ENCODE peak calls at places on chromosomes 1 and 21, in four cellular contexts. U, J, D and L are unnamed samples.

GRCh38 chr1:66571789-66572188 is 37.8 kb downstream of the SGIP1 start:
- DNase-seq in U (no peak), D (no peak), J (peak; percentile 88), L (peak; percentile 86)

GRCh38 chr1:239233626-239234025 is 152.7 kb upstream of the CHRM3 start:
- DNase-seq in U (no peak), D (no peak), J (no peak), L (peak; percentile 40)

GRCh38 chr1:15919316-15919715 is 56.6 kb downstream of the ZBTB17 start:
- DNase-seq in J (peak; percentile 36), D (no peak), U (no peak), L (peak; percentile 62)

GRCh38 chr21:34890724-34891609 is 158.1 kb downstream of the RUNX1 start:
- DNase-seq in D (peak; percentile 67), J (peak; percentile 73), U (peak; percentile 42), L (peak; percentile 78)

GRCh38 chr1:59815892-59816291 is 1.1 kb downstream of the HOOK1 start:
- DNase-seq in J (no peak), D (no peak), U (no peak), L (peak; percentile 75)

GRCh38 chr1:34742667-34743270 is 12.1 kb upstream of the GJB5 start:
- DNase-seq in U (peak; percentile 71), D (peak; percentile 98), J (peak; percentile 47), L (peak; percentile 87)

GRCh38 chr1:7576946-7577657 is 194.0 kb upstream of the VAMP3 start:
- DNase-seq in D (no peak), U (no peak), J (peak; percentile 19), L (no peak)

GRCh38 chr1:9716404-9717192 is 65.1 kb downstream of the PIK3CD start:
- DNase-seq in J (no peak), U (no peak), D (no peak), L (no peak)

GRCh38 chr1:114035304-114035700 is 56.0 kb downstream of the OLFML3 start:
- DNase-seq in U (no peak), J (no peak), D (no peak), L (no peak)

GRCh38 chr1:236896716-236897115 is 101.6 kb downstream of the MTR start:
- DNase-seq in D (no peak), J (no peak), U (no peak), L (no peak)

GRCh38 chr1:154571244-154571963 is 3.8 kb downstream of the CHRNB2 start:
- DNase-seq in J (no peak), U (no peak), D (no peak), L (no peak)

GRCh38 chr1:19949016-19949415 is 25.6 kb upstream of the PLA2G2E start:
- DNase-seq in D (no peak), U (no peak), J (peak; percentile 46), L (peak; percentile 63)
- H2BK12ac ChIP-seq in D (peak overlapping the region; percentile 68), U (no peak overlapping the region), J (no peak overlapping the region), L (no peak overlapping the region)

DNA sequence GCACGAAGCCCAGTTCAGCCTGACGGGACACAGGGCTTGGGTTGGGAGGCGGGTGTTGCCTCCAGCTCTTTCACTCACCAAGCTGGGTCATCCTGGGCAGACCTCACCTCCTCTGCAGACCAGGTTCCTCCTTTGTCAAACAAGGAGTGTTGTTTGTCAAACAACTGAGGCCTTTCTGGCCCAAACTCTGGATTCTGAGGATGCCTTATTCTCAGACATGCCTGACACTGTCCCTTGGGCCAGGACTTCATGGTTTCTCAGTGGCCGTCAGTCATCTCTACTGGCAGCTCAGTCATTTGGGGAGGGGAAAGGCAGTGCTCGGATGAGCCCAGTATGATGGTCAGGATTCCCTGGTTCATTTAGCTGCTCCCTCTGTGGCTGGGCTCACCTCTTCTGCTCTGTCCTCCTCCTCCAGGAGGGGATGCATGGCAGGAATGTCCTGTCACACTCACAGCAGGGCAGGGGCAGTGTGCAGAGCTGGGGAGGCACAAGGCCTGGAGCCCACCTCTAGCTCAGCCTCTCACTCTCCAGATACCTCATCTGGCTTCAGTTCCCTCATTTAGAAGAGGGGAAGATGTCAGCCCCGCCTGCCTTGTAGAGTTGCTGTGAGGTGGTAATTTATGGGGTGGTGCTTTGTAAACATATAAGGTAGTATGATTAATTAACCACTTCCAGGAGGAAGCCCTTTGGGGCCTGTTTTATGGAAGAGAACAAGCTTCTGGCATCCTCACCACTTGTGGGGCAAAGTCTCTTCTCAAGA is 20.7 kb downstream of the SLC2A1 start:
- DNase-seq in U (no peak), J (no peak), D (no peak), L (no peak)
- H3K14ac ChIP-seq in U (no peak overlapping the region), J (no peak overlapping the region), D (no peak overlapping the region), L (peak overlapping the region; percentile 11)

DNA sequence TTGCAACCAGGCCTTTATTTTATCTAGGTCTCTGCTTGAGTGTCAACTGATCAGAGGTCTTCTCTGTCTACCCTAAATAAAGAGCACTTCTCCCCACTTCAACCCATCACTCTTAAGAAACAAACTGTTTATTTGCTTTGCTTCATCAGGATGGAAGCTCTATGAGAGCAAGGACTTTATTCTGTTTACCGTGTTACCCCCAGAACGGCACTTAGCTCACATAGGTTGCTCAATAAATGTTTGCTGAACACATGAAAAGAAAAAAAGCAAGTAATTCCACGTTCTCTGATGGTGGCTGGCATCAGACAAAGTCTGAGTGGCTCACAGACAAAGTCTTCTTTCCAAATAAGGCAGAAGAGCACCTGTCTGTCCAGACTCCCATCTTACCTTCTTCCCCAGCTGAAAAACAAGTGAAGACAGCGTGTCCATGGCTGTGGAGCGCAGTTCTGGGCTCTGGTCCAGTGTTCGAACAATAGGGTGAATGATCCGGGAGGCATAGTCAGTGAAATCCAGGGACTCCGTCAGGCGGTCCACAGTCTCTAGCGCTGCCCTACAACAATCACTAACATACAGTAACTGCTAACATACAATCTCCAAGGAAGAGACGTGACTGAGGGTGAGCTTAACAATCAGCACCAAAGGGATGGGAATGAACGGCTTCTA is 22.9 kb downstream of the ANGPTL7 start:
- DNase-seq in U (no peak), J (no peak), D (no peak), L (no peak)
- H3K4me3 ChIP-seq in U (no peak overlapping the region), J (no peak overlapping the region), D (no peak overlapping the region), L (no peak overlapping the region)

GRCh38 chr21:29052224-29052623 is 21.2 kb downstream of the CCT8 start:
- DNase-seq in D (no peak), U (no peak), J (no peak), L (no peak)

GRCh38 chr21:29056005-29056404 is 17.4 kb downstream of the CCT8 start:
- DNase-seq in U (no peak), D (no peak), J (no peak), L (no peak)

GRCh38 chr21:29055080-29055479 is 18.4 kb downstream of the CCT8 start:
- DNase-seq in J (no peak), U (no peak), D (no peak), L (no peak)

GRCh38 chr21:29053011-29053553 is 20.4 kb downstream of the CCT8 start:
- DNase-seq in D (no peak), U (no peak), J (no peak), L (no peak)

GRCh38 chr21:29053656-29054055 is 19.8 kb downstream of the CCT8 start:
- DNase-seq in J (no peak), U (no peak), D (no peak), L (no peak)
- H2BK12ac ChIP-seq in J (no peak overlapping the region), U (no peak overlapping the region), D (no peak overlapping the region), L (no peak overlapping the region)